ENCODE peak calls at places on chromosomes 4 and X, in ten cellular contexts. U is esophagus squamous epithelium, F is suprapubic skin, L is right atrium auricular region, Q is posterior vena cava, P is HS-27A, S is T-helper 17 cell, W is IMR-90, J is left colon, H is GM10248. X is an unnamed sample.

GRCh38 chr4:152079543-152080293 is 318.9 kb upstream of the GATB start:
- DNase-seq in U (no peak), F (no peak), L (no peak), Q (no peak), P (no peak), S (no peak), W (no peak), J (no peak), H (no peak), X (peak; percentile 69)

GRCh38 chr4:77043507-77044131 is 32.2 kb downstream of the CCNI start:
- DNase-seq in U (no peak), F (no peak), L (no peak), Q (no peak), P (no peak), S (no peak), W (peak; percentile 42), J (no peak), H (no peak), X (no peak)

GRCh38 chr4:13492752-13493151 is 8.6 kb upstream of the RAB28 start:
- DNase-seq in U (no peak), F (no peak), L (no peak), Q (no peak), P (no peak), S (no peak), W (no peak), J (no peak), H (no peak), X (no peak)

GRCh38 chrX:41189156-41189555 is 103.9 kb downstream of the USP9X start:
- DNase-seq in U (no peak), F (no peak), L (no peak), Q (no peak), P (no peak), S (no peak), W (no peak), J (no peak), H (no peak), X (no peak)

GRCh38 chr4:141409556-141409955 is 188.9 kb downstream of the ZNF330 start:
- DNase-seq in U (no peak), F (no peak), L (no peak), Q (no peak), P (no peak), S (no peak), W (no peak), J (no peak), H (no peak), X (no peak)

GRCh38 chr4:153112071-153112460 is 92.2 kb upstream of the TRIM2 start:
- DNase-seq in U (no peak), F (no peak), L (peak; percentile 44), Q (peak; percentile 41), P (no peak), S (no peak), W (no peak), J (no peak), H (no peak), X (no peak)

GRCh38 chr4:132504438-132504837 is 644.7 kb upstream of the PCDH10 start:
- DNase-seq in U (no peak), F (no peak), L (no peak), Q (no peak), P (no peak), S (no peak), W (no peak), J (no peak), H (no peak), X (no peak)

GRCh38 chrX:139720136-139720535 is 12.2 kb upstream of the MCF2 start:
- DNase-seq in U (no peak), F (no peak), L (no peak), Q (no peak), P (peak; percentile 46), S (no peak), W (peak; percentile 68), J (no peak), H (no peak), X (no peak)

GRCh38 chrX:7233632-7234406 is 85.9 kb upstream of the PUDP start:
- DNase-seq in U (no peak), F (no peak), L (no peak), Q (no peak), P (no peak), S (no peak), W (no peak), J (no peak), H (no peak), X (no peak)

GRCh38 chr4:5928241-5928640 is 35.4 kb upstream of the CRMP1 start:
- DNase-seq in U (no peak), F (no peak), L (no peak), Q (no peak), P (no peak), S (no peak), W (no peak), J (no peak), H (no peak), X (no peak)

GRCh38 chr4:38082424-38083374 is 122.5 kb downstream of the PTTG2 start:
- DNase-seq in U (no peak), F (no peak), L (no peak), Q (no peak), P (peak; percentile 22), S (no peak), W (peak; percentile 97), J (no peak), H (no peak), X (no peak)

GRCh38 chr4:132333723-132334045 is 815.4 kb upstream of the PCDH10 start:
- DNase-seq in U (no peak), F (no peak), L (no peak), Q (no peak), P (peak; percentile 36), S (no peak), W (peak; percentile 49), J (no peak), H (no peak), X (no peak)

GRCh38 chr4:108155373-108155772 is 13.4 kb downstream of the LEF1 start:
- DNase-seq in U (no peak), F (no peak), L (no peak), Q (no peak), P (no peak), S (no peak), W (peak; percentile 8), J (no peak), H (no peak), X (no peak)

X was measured in activated effector memory CD4-positive, alpha-beta T cell treated with anti-CD3 and anti-CD28 coated beads, Interleukin-2, amount 50 U/mL, for 16 hours.